ENCODE peak calls at places on chromosomes 7 and 10, in six cellular contexts. H, K, O, B, J and Q are unnamed samples.

GRCh38 chr7:128076831-128077271 is 45.6 kb upstream of the LRRC4 start:
- DNase-seq in B (no peak), O (no peak), J (no peak), H (no peak), K (no peak), Q (no peak)

GRCh38 chr7:93861325-93861949 is 29.1 kb downstream of the TFPI2 start:
- DNase-seq in K (no peak), B (no peak), J (no peak), O (no peak), H (no peak), Q (peak)

GRCh38 chr10:111511751-111512150 is 434.9 kb downstream of the ADRA2A start:
- DNase-seq in B (no peak), K (no peak), O (no peak), H (no peak), J (no peak), Q (peak)

GRCh38 chr10:76667307-76668012 is 970.1 kb downstream of the KCNMA1 start:
- DNase-seq in K (no peak), B (no peak), O (no peak), H (no peak), J (no peak), Q (no peak)

GRCh38 chr10:22294694-22295093 is 21.5 kb upstream of the COMMD3 start:
- DNase-seq in K (no peak), J (no peak), H (no peak), B (no peak), O (no peak), Q (peak)

GRCh38 chr10:44851881-44852280 is 59.3 kb upstream of the TMEM72 start:
- DNase-seq in O (no peak), J (no peak), H (no peak), K (no peak), B (no peak), Q (no peak)

GRCh38 chr10:124743188-124744046 is 761 bp downstream of the FAM53B start:
- DNase-seq in H (no peak), B (peak), K (no peak), J (peak), O (no peak), Q (peak)

GRCh38 chr10:48572414-48572813 is 32.5 kb downstream of the ARHGAP22 start:
- DNase-seq in H (no peak), B (no peak), O (no peak), J (no peak), K (no peak), Q (no peak)

GRCh38 chr10:33160151-33160550 is 174.3 kb downstream of the NRP1 start:
- DNase-seq in H (no peak), O (peak), K (no peak), B (no peak), J (no peak), Q (no peak)

GRCh38 chr7:35004531-35005096 is 32.7 kb downstream of the DPY19L1 start:
- DNase-seq in H (no peak), K (no peak), O (peak), J (no peak), B (peak), Q (peak)